ENCODE peak calls at places on chromosomes 5 and 9, in eight cellular contexts. One of them, this sample, is unnamed.

GRCh38 chr5:142955628-142956027 is 185.5 kb downstream of the ARHGAP26 start:
- DNase-seq in bronchial epithelial cell: no peak
- DNase-seq in activated T-helper 1 cell treated with Interleukin-2 at 50 U/mL for 16 hours: no peak
- DNase-seq in stimulated activated CD8-positive, alpha-beta memory T cell treated with anti-CD3 and anti-CD28 coated beads, Interleukin-2, amount 100 ng/mL, for 48 hours: no peak
- DNase-seq in Peyer's patch: no peak
- DNase-seq in NCI-H1048: no peak
- DNase-seq in GM03348: no peak
- DNase-seq in globus pallidus: no peak
- DNase-seq in this sample: no peak

GRCh38 chr9:131008909-131009618 is at the start of gene LAMC3:
- DNase-seq in bronchial epithelial cell: no peak
- DNase-seq in activated T-helper 1 cell treated with Interleukin-2 at 50 U/mL for 16 hours: no peak
- DNase-seq in GM03348: peak; percentile 62
- DNase-seq in stimulated activated CD8-positive, alpha-beta memory T cell treated with anti-CD3 and anti-CD28 coated beads, Interleukin-2, amount 100 ng/mL, for 48 hours: no peak
- DNase-seq in Peyer's patch: no peak
- DNase-seq in NCI-H1048: no peak
- DNase-seq in globus pallidus: no peak
- DNase-seq in this sample: no peak

GRCh38 chr9:114677418-114677817 is 4.6 kb downstream of the TEX48 start:
- DNase-seq in activated T-helper 1 cell treated with Interleukin-2 at 50 U/mL for 16 hours: no peak
- DNase-seq in GM03348: peak; percentile 92
- DNase-seq in globus pallidus: no peak
- DNase-seq in stimulated activated CD8-positive, alpha-beta memory T cell treated with anti-CD3 and anti-CD28 coated beads, Interleukin-2, amount 100 ng/mL, for 48 hours: no peak
- DNase-seq in bronchial epithelial cell: peak; percentile 99
- DNase-seq in Peyer's patch: no peak
- DNase-seq in NCI-H1048: peak; percentile 4
- DNase-seq in this sample: peak; percentile 41

GRCh38 chr5:66967102-66967501 is 229.5 kb downstream of the CD180 start:
- DNase-seq in bronchial epithelial cell: no peak
- DNase-seq in GM03348: peak; percentile 60
- DNase-seq in NCI-H1048: no peak
- DNase-seq in stimulated activated CD8-positive, alpha-beta memory T cell treated with anti-CD3 and anti-CD28 coated beads, Interleukin-2, amount 100 ng/mL, for 48 hours: no peak
- DNase-seq in Peyer's patch: no peak
- DNase-seq in globus pallidus: no peak
- DNase-seq in activated T-helper 1 cell treated with Interleukin-2 at 50 U/mL for 16 hours: no peak
- DNase-seq in this sample: no peak

GRCh38 chr9:19085295-19085694 is 17.4 kb downstream of the HAUS6 start:
- DNase-seq in activated T-helper 1 cell treated with Interleukin-2 at 50 U/mL for 16 hours: no peak
- DNase-seq in globus pallidus: no peak
- DNase-seq in Peyer's patch: no peak
- DNase-seq in NCI-H1048: no peak
- DNase-seq in stimulated activated CD8-positive, alpha-beta memory T cell treated with anti-CD3 and anti-CD28 coated beads, Interleukin-2, amount 100 ng/mL, for 48 hours: no peak
- DNase-seq in GM03348: peak; percentile 6
- DNase-seq in bronchial epithelial cell: peak; percentile 46
- DNase-seq in this sample: peak; percentile 35

GRCh38 chr9:116959775-116960174 is 272.7 kb downstream of the TRIM32 start:
- DNase-seq in GM03348: no peak
- DNase-seq in stimulated activated CD8-positive, alpha-beta memory T cell treated with anti-CD3 and anti-CD28 coated beads, Interleukin-2, amount 100 ng/mL, for 48 hours: no peak
- DNase-seq in Peyer's patch: no peak
- DNase-seq in NCI-H1048: no peak
- DNase-seq in bronchial epithelial cell: no peak
- DNase-seq in globus pallidus: peak; percentile 23
- DNase-seq in activated T-helper 1 cell treated with Interleukin-2 at 50 U/mL for 16 hours: no peak
- DNase-seq in this sample: no peak

GRCh38 chr5:177412603-177413233 is 3.4 kb upstream of the F12 start:
- DNase-seq in Peyer's patch: no peak
- DNase-seq in activated T-helper 1 cell treated with Interleukin-2 at 50 U/mL for 16 hours: no peak
- DNase-seq in NCI-H1048: no peak
- DNase-seq in globus pallidus: no peak
- DNase-seq in GM03348: no peak
- DNase-seq in stimulated activated CD8-positive, alpha-beta memory T cell treated with anti-CD3 and anti-CD28 coated beads, Interleukin-2, amount 100 ng/mL, for 48 hours: no peak
- DNase-seq in bronchial epithelial cell: no peak
- DNase-seq in this sample: no peak

GRCh38 chr9:107019216-107019615 is 156.2 kb downstream of the ZNF462 start:
- DNase-seq in NCI-H1048: no peak
- DNase-seq in activated T-helper 1 cell treated with Interleukin-2 at 50 U/mL for 16 hours: no peak
- DNase-seq in stimulated activated CD8-positive, alpha-beta memory T cell treated with anti-CD3 and anti-CD28 coated beads, Interleukin-2, amount 100 ng/mL, for 48 hours: no peak
- DNase-seq in bronchial epithelial cell: no peak
- DNase-seq in Peyer's patch: no peak
- DNase-seq in GM03348: peak; percentile 70
- DNase-seq in globus pallidus: no peak
- DNase-seq in this sample: no peak

GRCh38 chr9:12730198-12730597 is 37.0 kb downstream of the TYRP1 start:
- DNase-seq in activated T-helper 1 cell treated with Interleukin-2 at 50 U/mL for 16 hours: no peak
- DNase-seq in Peyer's patch: no peak
- DNase-seq in GM03348: no peak
- DNase-seq in bronchial epithelial cell: no peak
- DNase-seq in stimulated activated CD8-positive, alpha-beta memory T cell treated with anti-CD3 and anti-CD28 coated beads, Interleukin-2, amount 100 ng/mL, for 48 hours: no peak
- DNase-seq in NCI-H1048: no peak
- DNase-seq in globus pallidus: no peak
- DNase-seq in this sample: no peak

GRCh38 chr9:113139953-113140352 is 10.9 kb upstream of the SLC31A2 start:
- DNase-seq in Peyer's patch: no peak
- DNase-seq in stimulated activated CD8-positive, alpha-beta memory T cell treated with anti-CD3 and anti-CD28 coated beads, Interleukin-2, amount 100 ng/mL, for 48 hours: no peak
- DNase-seq in GM03348: no peak
- DNase-seq in bronchial epithelial cell: no peak
- DNase-seq in NCI-H1048: no peak
- DNase-seq in globus pallidus: peak; percentile 84
- DNase-seq in activated T-helper 1 cell treated with Interleukin-2 at 50 U/mL for 16 hours: no peak
- DNase-seq in this sample: no peak

GRCh38 chr5:178449163-178450060 is 140.8 kb downstream of the COL23A1 start:
- DNase-seq in Peyer's patch: no peak
- DNase-seq in GM03348: no peak
- DNase-seq in globus pallidus: no peak
- DNase-seq in NCI-H1048: no peak
- DNase-seq in stimulated activated CD8-positive, alpha-beta memory T cell treated with anti-CD3 and anti-CD28 coated beads, Interleukin-2, amount 100 ng/mL, for 48 hours: no peak
- DNase-seq in activated T-helper 1 cell treated with Interleukin-2 at 50 U/mL for 16 hours: no peak
- DNase-seq in bronchial epithelial cell: no peak
- DNase-seq in this sample: no peak

GRCh38 chr5:154179846-154180710 is 10.5 kb upstream of the GALNT10 start:
- DNase-seq in activated T-helper 1 cell treated with Interleukin-2 at 50 U/mL for 16 hours: no peak
- DNase-seq in globus pallidus: peak; percentile 57
- DNase-seq in GM03348: peak; percentile 78
- DNase-seq in stimulated activated CD8-positive, alpha-beta memory T cell treated with anti-CD3 and anti-CD28 coated beads, Interleukin-2, amount 100 ng/mL, for 48 hours: no peak
- DNase-seq in Peyer's patch: no peak
- DNase-seq in NCI-H1048: no peak
- DNase-seq in bronchial epithelial cell: peak; percentile 55
- DNase-seq in this sample: peak; percentile 60

GRCh38 chr9:37947431-37947830 is 43.5 kb upstream of the SLC25A51 start:
- DNase-seq in bronchial epithelial cell: no peak
- DNase-seq in Peyer's patch: no peak
- DNase-seq in stimulated activated CD8-positive, alpha-beta memory T cell treated with anti-CD3 and anti-CD28 coated beads, Interleukin-2, amount 100 ng/mL, for 48 hours: no peak
- DNase-seq in GM03348: no peak
- DNase-seq in NCI-H1048: no peak
- DNase-seq in activated T-helper 1 cell treated with Interleukin-2 at 50 U/mL for 16 hours: no peak
- DNase-seq in globus pallidus: no peak
- DNase-seq in this sample: no peak

GRCh38 chr9:133125706-133126696 is 5.0 kb upstream of the RALGDS start:
- DNase-seq in bronchial epithelial cell: no peak
- DNase-seq in stimulated activated CD8-positive, alpha-beta memory T cell treated with anti-CD3 and anti-CD28 coated beads, Interleukin-2, amount 100 ng/mL, for 48 hours: no peak
- DNase-seq in NCI-H1048: no peak
- DNase-seq in globus pallidus: peak; percentile 47
- DNase-seq in activated T-helper 1 cell treated with Interleukin-2 at 50 U/mL for 16 hours: no peak
- DNase-seq in GM03348: peak; percentile 74
- DNase-seq in Peyer's patch: peak; percentile 78
- DNase-seq in this sample: no peak

GRCh38 chr9:35972093-35972492 is 14.1 kb upstream of the OR2S2 start:
- DNase-seq in Peyer's patch: no peak
- DNase-seq in globus pallidus: no peak
- DNase-seq in NCI-H1048: no peak
- DNase-seq in stimulated activated CD8-positive, alpha-beta memory T cell treated with anti-CD3 and anti-CD28 coated beads, Interleukin-2, amount 100 ng/mL, for 48 hours: peak; percentile 15
- DNase-seq in GM03348: no peak
- DNase-seq in bronchial epithelial cell: no peak
- DNase-seq in activated T-helper 1 cell treated with Interleukin-2 at 50 U/mL for 16 hours: no peak
- DNase-seq in this sample: no peak

GRCh38 chr9:133251773-133252172 is 23.2 kb downstream of the ABO start:
- DNase-seq in globus pallidus: no peak
- DNase-seq in bronchial epithelial cell: no peak
- DNase-seq in GM03348: peak; percentile 2
- DNase-seq in stimulated activated CD8-positive, alpha-beta memory T cell treated with anti-CD3 and anti-CD28 coated beads, Interleukin-2, amount 100 ng/mL, for 48 hours: no peak
- DNase-seq in Peyer's patch: no peak
- DNase-seq in NCI-H1048: no peak
- DNase-seq in activated T-helper 1 cell treated with Interleukin-2 at 50 U/mL for 16 hours: no peak
- DNase-seq in this sample: no peak

GRCh38 chr5:45604092-45604491 is 92.1 kb downstream of the HCN1 start:
- DNase-seq in Peyer's patch: no peak
- DNase-seq in NCI-H1048: no peak
- DNase-seq in activated T-helper 1 cell treated with Interleukin-2 at 50 U/mL for 16 hours: no peak
- DNase-seq in globus pallidus: no peak
- DNase-seq in GM03348: no peak
- DNase-seq in stimulated activated CD8-positive, alpha-beta memory T cell treated with anti-CD3 and anti-CD28 coated beads, Interleukin-2, amount 100 ng/mL, for 48 hours: no peak
- DNase-seq in bronchial epithelial cell: no peak
- DNase-seq in this sample: no peak

GRCh38 chr5:133284306-133284705 is 232.5 kb downstream of the HSPA4 start:
- DNase-seq in Peyer's patch: no peak
- DNase-seq in bronchial epithelial cell: peak; percentile 53
- DNase-seq in globus pallidus: no peak
- DNase-seq in GM03348: no peak
- DNase-seq in stimulated activated CD8-positive, alpha-beta memory T cell treated with anti-CD3 and anti-CD28 coated beads, Interleukin-2, amount 100 ng/mL, for 48 hours: no peak
- DNase-seq in activated T-helper 1 cell treated with Interleukin-2 at 50 U/mL for 16 hours: no peak
- DNase-seq in NCI-H1048: no peak
- DNase-seq in this sample: no peak

GRCh38 chr5:66897355-66897754 is 299.2 kb downstream of the CD180 start:
- DNase-seq in NCI-H1048: no peak
- DNase-seq in bronchial epithelial cell: no peak
- DNase-seq in globus pallidus: no peak
- DNase-seq in Peyer's patch: no peak
- DNase-seq in stimulated activated CD8-positive, alpha-beta memory T cell treated with anti-CD3 and anti-CD28 coated beads, Interleukin-2, amount 100 ng/mL, for 48 hours: no peak
- DNase-seq in GM03348: no peak
- DNase-seq in activated T-helper 1 cell treated with Interleukin-2 at 50 U/mL for 16 hours: no peak
- DNase-seq in this sample: no peak

GRCh38 chr5:26482076-26482816 is 556.1 kb downstream of the CDH9 start:
- DNase-seq in GM03348: no peak
- DNase-seq in activated T-helper 1 cell treated with Interleukin-2 at 50 U/mL for 16 hours: no peak
- DNase-seq in bronchial epithelial cell: no peak
- DNase-seq in globus pallidus: no peak
- DNase-seq in stimulated activated CD8-positive, alpha-beta memory T cell treated with anti-CD3 and anti-CD28 coated beads, Interleukin-2, amount 100 ng/mL, for 48 hours: no peak
- DNase-seq in NCI-H1048: no peak
- DNase-seq in Peyer's patch: no peak
- DNase-seq in this sample: no peak

GRCh38 chr5:156920861-156921431 is 42.1 kb downstream of the TIMD4 start:
- DNase-seq in globus pallidus: no peak
- DNase-seq in NCI-H1048: no peak
- DNase-seq in activated T-helper 1 cell treated with Interleukin-2 at 50 U/mL for 16 hours: no peak
- DNase-seq in bronchial epithelial cell: no peak
- DNase-seq in GM03348: no peak
- DNase-seq in Peyer's patch: no peak
- DNase-seq in stimulated activated CD8-positive, alpha-beta memory T cell treated with anti-CD3 and anti-CD28 coated beads, Interleukin-2, amount 100 ng/mL, for 48 hours: no peak
- DNase-seq in this sample: no peak

GRCh38 chr5:56306433-56307150 is 73.5 kb upstream of the ANKRD55 start:
- DNase-seq in GM03348: no peak
- DNase-seq in Peyer's patch: no peak
- DNase-seq in globus pallidus: no peak
- DNase-seq in NCI-H1048: no peak
- DNase-seq in activated T-helper 1 cell treated with Interleukin-2 at 50 U/mL for 16 hours: no peak
- DNase-seq in stimulated activated CD8-positive, alpha-beta memory T cell treated with anti-CD3 and anti-CD28 coated beads, Interleukin-2, amount 100 ng/mL, for 48 hours: no peak
- DNase-seq in bronchial epithelial cell: no peak
- DNase-seq in this sample: no peak

GRCh38 chr5:90528704-90529233 is 615 bp downstream of the LYSMD3 start:
- DNase-seq in NCI-H1048: no peak
- DNase-seq in Peyer's patch: no peak
- DNase-seq in stimulated activated CD8-positive, alpha-beta memory T cell treated with anti-CD3 and anti-CD28 coated beads, Interleukin-2, amount 100 ng/mL, for 48 hours: no peak
- DNase-seq in activated T-helper 1 cell treated with Interleukin-2 at 50 U/mL for 16 hours: no peak
- DNase-seq in GM03348: peak; percentile 4
- DNase-seq in bronchial epithelial cell: peak; percentile 22
- DNase-seq in globus pallidus: no peak
- DNase-seq in this sample: no peak

GRCh38 chr9:105969672-105970071 is 275.3 kb downstream of the TMEM38B start:
- DNase-seq in globus pallidus: no peak
- DNase-seq in bronchial epithelial cell: no peak
- DNase-seq in activated T-helper 1 cell treated with Interleukin-2 at 50 U/mL for 16 hours: no peak
- DNase-seq in stimulated activated CD8-positive, alpha-beta memory T cell treated with anti-CD3 and anti-CD28 coated beads, Interleukin-2, amount 100 ng/mL, for 48 hours: no peak
- DNase-seq in NCI-H1048: no peak
- DNase-seq in GM03348: no peak
- DNase-seq in Peyer's patch: no peak
- DNase-seq in this sample: no peak

GRCh38 chr5:30368064-30368463 is 825.4 kb upstream of the CDH6 start:
- DNase-seq in globus pallidus: no peak
- DNase-seq in stimulated activated CD8-positive, alpha-beta memory T cell treated with anti-CD3 and anti-CD28 coated beads, Interleukin-2, amount 100 ng/mL, for 48 hours: no peak
- DNase-seq in GM03348: no peak
- DNase-seq in bronchial epithelial cell: no peak
- DNase-seq in NCI-H1048: no peak
- DNase-seq in activated T-helper 1 cell treated with Interleukin-2 at 50 U/mL for 16 hours: no peak
- DNase-seq in Peyer's patch: no peak
- DNase-seq in this sample: no peak

GRCh38 chr9:35195683-35196082 is 33.9 kb downstream of the UNC13B start:
- DNase-seq in Peyer's patch: no peak
- DNase-seq in bronchial epithelial cell: no peak
- DNase-seq in activated T-helper 1 cell treated with Interleukin-2 at 50 U/mL for 16 hours: no peak
- DNase-seq in NCI-H1048: no peak
- DNase-seq in stimulated activated CD8-positive, alpha-beta memory T cell treated with anti-CD3 and anti-CD28 coated beads, Interleukin-2, amount 100 ng/mL, for 48 hours: no peak
- DNase-seq in globus pallidus: peak; percentile 5
- DNase-seq in GM03348: peak; percentile 61
- DNase-seq in this sample: no peak

GRCh38 chr5:134510970-134511795 is 14.3 kb upstream of the JADE2 start:
- DNase-seq in GM03348: no peak
- DNase-seq in Peyer's patch: no peak
- DNase-seq in globus pallidus: no peak
- DNase-seq in stimulated activated CD8-positive, alpha-beta memory T cell treated with anti-CD3 and anti-CD28 coated beads, Interleukin-2, amount 100 ng/mL, for 48 hours: peak; percentile 34
- DNase-seq in activated T-helper 1 cell treated with Interleukin-2 at 50 U/mL for 16 hours: no peak
- DNase-seq in bronchial epithelial cell: peak; percentile 90
- DNase-seq in NCI-H1048: no peak
- DNase-seq in this sample: peak; percentile 65

GRCh38 chr5:78964889-78965288 is 20.2 kb downstream of the ARSB start:
- DNase-seq in NCI-H1048: no peak
- DNase-seq in globus pallidus: peak; percentile 78
- DNase-seq in stimulated activated CD8-positive, alpha-beta memory T cell treated with anti-CD3 and anti-CD28 coated beads, Interleukin-2, amount 100 ng/mL, for 48 hours: no peak
- DNase-seq in GM03348: peak; percentile 58
- DNase-seq in activated T-helper 1 cell treated with Interleukin-2 at 50 U/mL for 16 hours: no peak
- DNase-seq in Peyer's patch: no peak
- DNase-seq in bronchial epithelial cell: peak; percentile 70
- DNase-seq in this sample: peak; percentile 69

GRCh38 chr5:12245429-12245828 is 341.2 kb upstream of the CTNND2 start:
- DNase-seq in GM03348: no peak
- DNase-seq in globus pallidus: no peak
- DNase-seq in Peyer's patch: no peak
- DNase-seq in NCI-H1048: no peak
- DNase-seq in activated T-helper 1 cell treated with Interleukin-2 at 50 U/mL for 16 hours: no peak
- DNase-seq in stimulated activated CD8-positive, alpha-beta memory T cell treated with anti-CD3 and anti-CD28 coated beads, Interleukin-2, amount 100 ng/mL, for 48 hours: no peak
- DNase-seq in bronchial epithelial cell: peak; percentile 21
- DNase-seq in this sample: no peak

GRCh38 chr5:33448118-33448517 is 7.4 kb downstream of the TARS1 start:
- DNase-seq in bronchial epithelial cell: no peak
- DNase-seq in globus pallidus: no peak
- DNase-seq in Peyer's patch: no peak
- DNase-seq in stimulated activated CD8-positive, alpha-beta memory T cell treated with anti-CD3 and anti-CD28 coated beads, Interleukin-2, amount 100 ng/mL, for 48 hours: no peak
- DNase-seq in activated T-helper 1 cell treated with Interleukin-2 at 50 U/mL for 16 hours: no peak
- DNase-seq in NCI-H1048: no peak
- DNase-seq in GM03348: no peak
- DNase-seq in this sample: no peak

GRCh38 chr5:43802651-43803050 is 199.7 kb downstream of the NNT start:
- DNase-seq in GM03348: no peak
- DNase-seq in Peyer's patch: no peak
- DNase-seq in bronchial epithelial cell: no peak
- DNase-seq in globus pallidus: no peak
- DNase-seq in activated T-helper 1 cell treated with Interleukin-2 at 50 U/mL for 16 hours: no peak
- DNase-seq in NCI-H1048: no peak
- DNase-seq in stimulated activated CD8-positive, alpha-beta memory T cell treated with anti-CD3 and anti-CD28 coated beads, Interleukin-2, amount 100 ng/mL, for 48 hours: no peak
- DNase-seq in this sample: no peak

GRCh38 chr9:124803911-124804310 is 27.0 kb downstream of the OLFML2A start:
- DNase-seq in Peyer's patch: no peak
- DNase-seq in activated T-helper 1 cell treated with Interleukin-2 at 50 U/mL for 16 hours: no peak
- DNase-seq in bronchial epithelial cell: no peak
- DNase-seq in GM03348: no peak
- DNase-seq in globus pallidus: no peak
- DNase-seq in NCI-H1048: no peak
- DNase-seq in stimulated activated CD8-positive, alpha-beta memory T cell treated with anti-CD3 and anti-CD28 coated beads, Interleukin-2, amount 100 ng/mL, for 48 hours: no peak
- DNase-seq in this sample: no peak